ENCODE peak calls at places on chromosomes 6 and 20, in seven cellular contexts. F, S, Z, P, B, V and H are unnamed samples.

GRCh38 chr6:7391244-7391643 is 1.6 kb downstream of the RIOK1 start:
- DNase-seq in B (no peak), F (no peak), S (no peak), Z (no peak), P (no peak), V (no peak), H (no peak)

GRCh38 chr6:4008324-4009047 is 70.5 kb downstream of the FAM217A start:
- DNase-seq in B (peak), V (peak), S (peak), F (no peak), P (no peak), Z (no peak), H (no peak)

GRCh38 chr6:11096109-11096508 is 2.5 kb downstream of the SMIM13 start:
- DNase-seq in V (peak), F (peak), B (no peak), Z (no peak), S (peak), P (no peak), H (no peak)

GRCh38 chr6:40755046-40755681 is 168.0 kb upstream of the LRFN2 start:
- DNase-seq in B (peak), Z (no peak), V (no peak), P (no peak), S (no peak), F (no peak), H (no peak)

GRCh38 chr6:167676000-167676665 is 150.6 kb upstream of the AFDN start:
- DNase-seq in V (no peak), P (no peak), B (no peak), Z (no peak), F (no peak), S (no peak), H (no peak)

GRCh38 chr6:45512594-45512993 is 134.9 kb upstream of the SUPT3H start:
- DNase-seq in B (no peak), P (no peak), V (no peak), S (no peak), Z (no peak), F (no peak), H (no peak)

GRCh38 chr6:46661500-46661899 is 8.7 kb downstream of the SLC25A27 start:
- DNase-seq in P (no peak), V (no peak), Z (no peak), F (no peak), S (no peak), B (no peak), H (no peak)

GRCh38 chr20:52191132-52191435 is 495 bp downstream of the ZFP64 start:
- DNase-seq in V (peak), B (no peak), Z (no peak), S (no peak), P (no peak), F (no peak), H (no peak)

GRCh38 chr6:37239511-37239910 is 18.1 kb upstream of the TBC1D22B start:
- DNase-seq in F (no peak), B (no peak), Z (no peak), S (no peak), V (no peak), P (no peak), H (no peak)